ENCODE peak calls at places on chromosomes 11 and 22, in eight cellular contexts. H is dorsolateral prefrontal cortex; K is activated CD8-positive, alpha-beta memory T cell treated with anti-CD3 and anti-CD28 coated beads for 4 hours; F is left lobe of liver; W is M059J; S is amniotic stem cell; Q is breast epithelium; Y is activated CD4-positive, alpha-beta T cell treated with anti-CD3 and anti-CD28 coated beads, Interleukin-2, amount 50 U/mL, for 1 hour. U is an unnamed sample.
A peak's percentile ranks its signal among the peaks of the same experiment; 100 is the strongest.

GRCh38 chr11:57776101-57776511 is 14.5 kb downstream of the CTNND1 start:
- DNase-seq in H (no peak), K (no peak), F (no peak), W (peak; percentile 58), S (no peak), Q (no peak), Y (no peak), U (no peak)

GRCh38 chr22:28923826-28924732 is 40.7 kb downstream of the ZNRF3 start:
- DNase-seq in H (peak; percentile 52), K (no peak), F (peak; percentile 93), W (no peak), S (no peak), Q (peak; percentile 75), Y (no peak), U (peak; percentile 35)

GRCh38 chr22:41217553-41218157 is 12.5 kb downstream of the L3MBTL2 start:
- DNase-seq in H (no peak), K (no peak), F (no peak), W (no peak), S (peak; percentile 51), Q (peak; percentile 35), Y (peak; percentile 23), U (no peak)

GRCh38 chr11:111269146-111269868 is 23.8 kb downstream of the POU2AF2 start:
- DNase-seq in H (no peak), K (no peak), F (no peak), W (no peak), S (no peak), Q (no peak), Y (no peak), U (no peak)

GRCh38 chr11:114912826-114913225 is 234.5 kb downstream of the NXPE2 start:
- DNase-seq in H (no peak), K (no peak), F (no peak), W (no peak), S (no peak), Q (no peak), Y (no peak), U (no peak)

GRCh38 chr22:43151251-43152000 is at the start of gene TSPO:
- DNase-seq in H (peak; percentile 69), K (peak; percentile 19), F (peak; percentile 85), W (peak; percentile 30), S (peak; percentile 13), Q (peak; percentile 62), Y (peak; percentile 60), U (peak; percentile 33)

GRCh38 chr11:116958246-116958645 is 120.8 kb upstream of the APOA1 start:
- DNase-seq in H (no peak), K (no peak), F (no peak), W (no peak), S (no peak), Q (no peak), Y (no peak), U (peak; percentile 35)

GRCh38 chr11:72821920-72822799 is 7.9 kb downstream of the ATG16L2 start:
- DNase-seq in H (peak; percentile 88), K (peak; percentile 52), F (peak; percentile 92), W (peak; percentile 74), S (peak; percentile 65), Q (peak; percentile 72), Y (peak; percentile 90), U (peak; percentile 81)

GRCh38 chr11:1384206-1384965 is 5.3 kb upstream of the BRSK2 start:
- DNase-seq in H (no peak), K (no peak), F (no peak), W (no peak), S (no peak), Q (no peak), Y (no peak), U (no peak)

GRCh38 chr11:66317766-66318575 is 1.1 kb upstream of the CD248 start:
- DNase-seq in H (no peak), K (peak; percentile 37), F (peak; percentile 79), W (no peak), S (no peak), Q (no peak), Y (peak; percentile 40), U (peak; percentile 48)

GRCh38 chr11:6911378-6911777 is 9.4 kb upstream of the OR2D3 start:
- DNase-seq in H (no peak), K (no peak), F (no peak), W (no peak), S (no peak), Q (no peak), Y (no peak), U (no peak)